ENCODE peak calls at places on chromosomes 4 and X, in nine cellular contexts. Y is neural progenitor cell; Q is nucleus accumbens; W is GM13976; P is gastrocnemius medialis; R is HFF-Myc; M is tibial artery; T is amniotic epithelial cell; I is activated CD8-positive, alpha-beta memory T cell treated with anti-CD3 and anti-CD28 coated beads, Interleukin-2, amount 50 U/mL, for 48 hours. D is an unnamed sample.

GRCh38 chr4:78689224-78689623 is 86.9 kb upstream of the BMP2K start:
- DNase-seq in T (peak), I (no peak), M (no peak), Y (no peak), P (no peak), W (no peak), R (no peak), Q (no peak), D (no peak)

GRCh38 chrX:42943051-42943450 is 165.1 kb upstream of the PPP1R2C start:
- DNase-seq in R (no peak), T (no peak), M (no peak), I (no peak), Q (no peak), W (no peak), Y (no peak), P (no peak), D (no peak)

GRCh38 chr4:185811509-185812364 is at the start of gene SORBS2:
- DNase-seq in M (no peak), T (peak), Q (peak), W (peak), R (no peak), P (no peak), I (no peak), Y (peak), D (no peak)

GRCh38 chr4:931194-931959 is 739 bp downstream of the GAK start:
- DNase-seq in I (no peak), M (no peak), T (peak), Y (no peak), P (peak), W (no peak), Q (no peak), R (no peak), D (no peak)

GRCh38 chr4:4488405-4489404 is 53.1 kb downstream of the STX18 start:
- DNase-seq in I (peak), P (no peak), R (peak), T (peak), Y (peak), M (peak), Q (peak), W (peak), D (peak)

GRCh38 chr4:183702492-183702891 is 43.4 kb downstream of the TRAPPC11 start:
- DNase-seq in T (no peak), R (no peak), P (no peak), W (no peak), Y (no peak), M (no peak), Q (no peak), I (no peak), D (no peak)

GRCh38 chrX:141642979-141643378 is 53.5 kb downstream of the SPANXA2 start:
- DNase-seq in W (no peak), Y (peak), R (peak), I (no peak), Q (no peak), P (no peak), T (peak), M (no peak), D (no peak)

GRCh38 chrX:75784689-75785491 is at the start of gene MAGEE2:
- DNase-seq in I (peak), M (no peak), Q (no peak), R (no peak), T (no peak), P (no peak), Y (no peak), W (no peak), D (no peak)

GRCh38 chr4:36206012-36206411 is 38.3 kb downstream of the ARAP2 start:
- DNase-seq in M (no peak), W (no peak), Q (no peak), R (no peak), I (no peak), P (no peak), T (no peak), Y (peak), D (no peak)

GRCh38 chr4:8697826-8698225 is 105.3 kb downstream of the CPZ start:
- DNase-seq in P (no peak), I (no peak), Q (no peak), Y (no peak), T (no peak), M (no peak), W (no peak), R (no peak), D (no peak)